ENCODE peak calls at places on chromosome 21, in four cellular contexts. T is body of pancreas, S is tibial artery, Z is heart right ventricle. J is an unnamed sample. For H3K27me3, the result is how much of the 10 kb centered on the place peaks cover.

GRCh38 chr21:15272591-15272990 is 207.8 kb upstream of the NRIP1 start:
- DNase-seq in T (no peak), S (no peak), Z (no peak), J (no peak)

GRCh38 chr21:29430581-29430980 is 131.9 kb downstream of the BACH1 start:
- DNase-seq in T (no peak), S (no peak), Z (no peak), J (no peak)

GRCh38 chr21:32307706-32308105 is 9.1 kb downstream of the MRAP start:
- DNase-seq in T (no peak), S (no peak), Z (no peak), J (no peak)

GRCh38 chr21:37369307-37369854 is 2.8 kb downstream of the DYRK1A start:
- DNase-seq in T (no peak), S (no peak), Z (no peak), J (no peak)

GRCh38 chr21:29190920-29191319 is 60.5 kb downstream of the MAP3K7CL start:
- DNase-seq in T (no peak), S (no peak), Z (no peak), J (no peak)

GRCh38 chr21:46159841-46160562 is 4.6 kb upstream of the FTCD start:
- DNase-seq in T (peak), S (no peak), Z (no peak), J (no peak)

GRCh38 chr21:46122241-46122671 is 24.3 kb downstream of the COL6A2 start:
- DNase-seq in T (peak), S (peak), Z (peak), J (peak)

GRCh38 chr21:30831194-30831765 is 1.7 kb upstream of the KRTAP7-1 start:
- DNase-seq in T (peak), S (no peak), Z (no peak), J (no peak)

GRCh38 chr21:36860736-36861594 is 105.5 kb downstream of the HLCS start:
- DNase-seq in T (peak), S (no peak), Z (no peak), J (no peak)

GRCh38 chr21:33256019-33256418 is 10.1 kb upstream of the IL10RB start:
- DNase-seq in T (no peak), S (no peak), Z (no peak), J (no peak)

GRCh38 chr21:19228241-19228640 is 824.7 kb upstream of the TMPRSS15 start:
- DNase-seq in T (no peak), S (no peak), Z (no peak), J (no peak)

GRCh38 chr21:38140192-38140905 is 116.4 kb upstream of the KCNJ15 start:
- DNase-seq in T (peak), S (peak), Z (peak), J (peak)

GRCh38 chr21:18251065-18251464 is 6.4 kb downstream of the CHODL start:
- DNase-seq in T (no peak), S (no peak), Z (no peak), J (no peak)

GRCh38 chr21:37829043-37829442 is 87.2 kb downstream of the KCNJ6 start:
- DNase-seq in T (no peak), S (no peak), Z (no peak), J (no peak)

GRCh38 chr21:35204850-35205564 is 155.9 kb upstream of the RUNX1 start:
- DNase-seq in T (peak), S (peak), Z (peak), J (peak)

GRCh38 chr21:35206141-35207125 is 157.3 kb upstream of the RUNX1 start:
- DNase-seq in T (peak), S (no peak), Z (no peak), J (no peak)

GRCh38 chr21:35202431-35202830 is 153.3 kb upstream of the RUNX1 start:
- DNase-seq in T (no peak), S (no peak), Z (no peak), J (no peak)

GRCh38 chr21:35203093-35204021 is 154.3 kb upstream of the RUNX1 start:
- DNase-seq in T (no peak), S (no peak), Z (no peak), J (no peak)

GRCh38 chr21:35204125-35204524 is 155.0 kb upstream of the RUNX1 start:
- DNase-seq in T (no peak), S (no peak), Z (no peak), J (no peak)
- H3K27me3 ChIP-seq in T (under half), S (under half), Z (under half), J (under half)

GRCh38 chr21:44439211-44439600 is 16.1 kb upstream of the LRRC3 start:
- DNase-seq in T (no peak), S (no peak), Z (no peak), J (no peak)
- TF ChIP-seq CTCF in T (no peak), S (no peak), Z (no peak), J (no peak)

GRCh38 chr21:39392296-39392695 is 43.4 kb upstream of the HMGN1 start:
- DNase-seq in T (no peak), S (no peak), Z (no peak), J (no peak)
- H3K27ac ChIP-seq in T (no peak), S (no peak), Z (no peak), J (no peak)

GRCh38 chr21:42672699-42673458 is 19.5 kb downstream of the PDE9A start:
- DNase-seq in T (no peak), S (no peak), Z (no peak), J (no peak)

GRCh38 chr21:42671778-42672593 is 18.6 kb downstream of the PDE9A start:
- DNase-seq in T (no peak), S (no peak), Z (no peak), J (no peak)

GRCh38 chr21:42669069-42669468 is 15.6 kb downstream of the PDE9A start:
- DNase-seq in T (no peak), S (no peak), Z (no peak), J (peak)

GRCh38 chr21:42670058-42670830 is 16.8 kb downstream of the PDE9A start:
- DNase-seq in T (no peak), S (no peak), Z (no peak), J (no peak)

DNA sequence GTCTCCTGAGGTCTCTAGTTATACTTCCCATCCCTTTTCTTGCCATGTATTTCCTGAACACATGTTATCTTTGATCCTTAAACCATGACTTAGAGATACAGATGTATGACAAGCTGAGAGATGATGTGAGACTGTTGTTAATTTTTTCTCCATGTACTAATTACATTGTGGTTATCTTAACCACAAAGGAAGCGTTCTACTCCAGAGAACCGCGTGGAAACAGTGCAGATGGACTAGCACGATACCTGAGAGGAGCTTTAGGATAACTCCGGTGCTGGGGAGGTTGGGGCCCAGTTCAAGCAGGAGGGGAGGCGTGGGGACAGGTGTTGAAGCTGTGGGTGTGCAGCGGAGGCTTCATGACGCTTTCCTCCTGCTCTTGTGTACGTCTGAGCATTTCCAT is 17.5 kb downstream of the PDE9A start:
- DNase-seq in T (no peak), S (no peak), Z (no peak), J (no peak)
- H3K27me3 ChIP-seq in T (under half), S (under half), Z (under half), J (under half)

DNA sequence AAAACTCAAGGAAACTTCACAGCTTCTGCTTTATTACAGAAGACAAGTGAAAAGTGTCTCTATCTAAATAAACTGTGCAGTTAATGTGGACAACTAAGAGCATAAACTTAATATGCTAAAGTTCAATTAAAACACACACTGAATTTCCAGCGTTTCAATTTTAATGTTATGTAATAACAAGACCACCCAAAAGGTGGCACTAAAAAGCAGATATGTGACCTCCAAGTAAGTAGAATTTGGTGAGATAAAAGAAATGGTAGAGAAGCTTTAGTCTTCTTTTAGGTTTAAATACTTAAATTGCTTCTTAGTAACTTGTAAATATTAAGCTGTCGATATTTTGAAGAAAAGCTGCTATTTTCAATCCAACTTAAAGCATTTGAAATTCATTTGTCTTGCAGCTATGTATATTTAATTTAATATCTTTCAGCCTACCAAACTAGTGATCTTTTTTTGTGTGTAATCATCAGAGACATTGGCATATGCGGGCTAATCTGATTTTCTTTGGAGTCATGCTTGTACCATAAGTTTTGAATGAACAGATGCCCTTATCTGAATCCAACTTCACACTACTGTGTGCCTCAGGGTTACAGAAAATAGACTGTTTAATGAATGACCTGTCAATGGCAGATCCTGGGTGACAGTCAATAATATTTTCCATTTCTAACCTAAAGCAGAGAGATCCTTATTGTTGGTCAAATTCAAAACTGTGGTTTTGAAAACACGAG is 36.5 kb upstream of the ADAMTS1 start:
- DNase-seq in T (no peak), S (no peak), Z (no peak), J (no peak)
- TF ChIP-seq CTCF in T (peak), S (peak), Z (peak), J (peak)